ENCODE peak calls at places on chromosome 17, in four cellular contexts. Q, W, I and S are unnamed samples.

GRCh38 chr17:82358467-82359350 is at the start of gene TEX19:
- DNase-seq in Q (peak), W (peak), I (no peak), S (no peak)

GRCh38 chr17:44687752-44688151 is 1.8 kb downstream of the CCDC43 start:
- DNase-seq in Q (no peak), W (no peak), I (no peak), S (no peak)

GRCh38 chr17:43545383-43545632 is 832 bp downstream of the ETV4 start:
- DNase-seq in Q (no peak), W (peak), I (no peak), S (no peak)

GRCh38 chr17:76404976-76405563 is 20.7 kb downstream of the SPHK1 start:
- DNase-seq in Q (no peak), W (no peak), I (no peak), S (no peak)

GRCh38 chr17:9645858-9646555 is 690 bp downstream of the USP43 start:
- DNase-seq in Q (peak), W (peak), I (peak), S (peak)

GRCh38 chr17:16933317-16934132 is 38.4 kb downstream of the TNFRSF13B start:
- DNase-seq in Q (no peak), W (no peak), I (no peak), S (no peak)

GRCh38 chr17:69575346-69575761 is 160.9 kb downstream of the MAP2K6 start:
- DNase-seq in Q (no peak), W (no peak), I (no peak), S (no peak)

GRCh38 chr17:81432873-81433451 is 37.7 kb downstream of the BAHCC1 start:
- DNase-seq in Q (no peak), W (no peak), I (no peak), S (no peak)

GRCh38 chr17:56908061-56908542 is 5.7 kb downstream of the TRIM25 start:
- DNase-seq in Q (no peak), W (no peak), I (no peak), S (no peak)

GRCh38 chr17:62791235-62792121 is 16.6 kb downstream of the MARCHF10 start:
- DNase-seq in Q (no peak), W (no peak), I (no peak), S (no peak)

GRCh38 chr17:29151567-29151966 is 28.6 kb downstream of the MYO18A start:
- DNase-seq in Q (no peak), W (no peak), I (peak), S (peak)

GRCh38 chr17:34711646-34712045 is 132.3 kb downstream of the TMEM132E start:
- DNase-seq in Q (no peak), W (no peak), I (no peak), S (no peak)

GRCh38 chr17:7191571-7192270 is 12.6 kb upstream of the ASGR1 start:
- DNase-seq in Q (peak), W (peak), I (no peak), S (peak)

GRCh38 chr17:75773121-75773807 is 8.3 kb upstream of the GALK1 start:
- DNase-seq in Q (peak), W (no peak), I (no peak), S (no peak)

GRCh38 chr17:76562734-76563148 is 22.9 kb downstream of the PRCD start:
- DNase-seq in Q (peak), W (peak), I (no peak), S (no peak)

GRCh38 chr17:17690156-17690737 is 9.0 kb downstream of the RAI1 start:
- DNase-seq in Q (no peak), W (no peak), I (no peak), S (no peak)

DNA sequence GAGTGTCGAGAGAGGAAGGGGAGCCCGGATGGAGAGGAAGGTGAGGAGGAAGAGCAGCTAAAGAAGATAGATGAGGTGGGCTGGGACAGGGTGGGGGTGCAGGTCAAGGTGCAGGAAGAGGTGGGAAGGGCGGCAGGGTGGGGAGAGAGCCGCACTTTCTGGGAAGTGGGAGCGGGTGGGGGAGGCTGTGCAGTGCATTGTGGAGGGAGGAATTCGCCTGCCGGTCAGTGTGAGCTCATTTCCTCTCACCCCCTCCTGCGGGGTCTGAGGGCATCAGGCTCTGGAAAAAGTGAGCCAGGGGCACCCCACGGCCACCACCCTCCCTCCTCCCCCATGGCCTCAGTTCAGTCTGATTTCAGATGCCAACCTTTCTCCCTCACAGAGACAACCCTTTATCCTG is 2.5 kb upstream of the ARHGAP23 start:
- DNase-seq in Q (no peak), W (no peak), I (no peak), S (no peak)
- TF ChIP-seq ELF1 in Q (no peak), W (no peak), I (no peak), S (no peak)

DNA sequence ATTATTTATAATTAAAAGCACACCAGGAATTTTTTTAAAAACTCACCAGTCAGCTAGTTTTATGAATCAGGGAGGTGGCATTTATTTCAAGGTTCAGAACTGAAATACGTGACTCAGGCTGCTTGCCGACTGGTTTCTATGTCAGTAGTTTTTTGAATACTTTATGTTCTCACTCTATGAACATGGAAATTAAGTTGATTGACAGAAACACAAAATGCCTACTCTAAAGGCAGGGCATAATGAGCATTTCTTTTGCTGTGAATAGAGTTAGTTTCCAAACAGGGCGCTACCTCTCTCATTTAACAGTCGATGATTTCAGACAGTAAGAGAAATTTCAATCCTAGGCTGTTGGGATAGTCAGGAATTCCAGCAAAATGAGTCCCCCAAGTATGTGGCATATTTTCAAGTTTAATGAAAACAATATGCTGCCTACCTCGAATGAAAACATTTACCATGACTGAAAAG is 6.7 kb downstream of the HS3ST3B1 start:
- DNase-seq in Q (no peak), W (no peak), I (no peak), S (peak)
- TF ChIP-seq ELF1 in Q (no peak), W (no peak), I (no peak), S (no peak)

GRCh38 chr17:49616546-49617205 is 41.0 kb downstream of the NXPH3 start:
- DNase-seq in Q (no peak), W (no peak), I (no peak), S (no peak)
- TF ChIP-seq ELF1 in Q (no peak), W (no peak), I (no peak), S (no peak)

DNA sequence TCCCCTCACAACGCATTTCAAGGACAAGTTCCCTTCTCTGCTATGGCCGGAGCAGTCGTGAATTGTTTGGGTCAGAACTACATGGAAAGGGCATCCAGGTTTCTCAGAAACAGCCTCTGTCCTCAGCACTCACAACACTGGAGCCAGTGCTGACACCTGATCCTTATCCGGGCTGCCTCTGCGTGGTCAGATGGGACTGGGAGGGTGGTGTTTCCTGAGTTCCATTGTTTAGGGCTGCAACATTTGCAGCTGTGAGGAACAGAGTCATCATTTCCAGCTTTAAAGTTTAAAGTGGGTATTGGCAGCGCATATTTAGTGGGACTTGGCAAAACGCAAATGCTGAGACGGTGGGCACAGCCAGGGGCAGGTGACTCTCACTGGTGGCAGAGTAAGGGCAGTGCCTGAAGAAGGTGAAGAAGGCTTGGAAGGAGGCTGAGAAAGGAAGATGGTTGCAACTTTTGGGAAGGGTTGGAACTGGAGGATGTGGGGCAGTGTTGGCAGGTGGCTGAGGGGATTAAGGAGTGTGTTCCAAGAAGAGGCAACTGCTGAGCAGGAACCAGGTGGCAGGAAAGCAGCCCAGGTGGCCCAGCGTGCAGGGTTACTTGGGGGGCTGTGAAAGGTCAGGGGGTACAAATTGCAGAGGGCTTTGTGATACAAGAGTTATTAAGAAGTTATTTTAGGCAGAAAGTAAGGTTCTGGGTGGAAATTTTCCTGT is 28.4 kb downstream of the WSCD1 start:
- DNase-seq in Q (no peak), W (no peak), I (no peak), S (no peak)
- TF ChIP-seq ELF1 in Q (no peak), W (no peak), I (no peak), S (no peak)

GRCh38 chr17:4519361-4519788 is 20.7 kb downstream of the SPNS2 start:
- DNase-seq in Q (no peak), W (no peak), I (no peak), S (no peak)
- TF ChIP-seq ELF1 in Q (no peak), W (no peak), I (no peak), S (no peak)

GRCh38 chr17:39548494-39548893 is 59.2 kb downstream of the NEUROD2 start:
- DNase-seq in Q (no peak), W (no peak), I (no peak), S (no peak)
- TF ChIP-seq ELF1 in Q (no peak), W (no peak), I (no peak), S (no peak)

GRCh38 chr17:32827227-32827626 is 49.7 kb downstream of the MYO1D start:
- DNase-seq in Q (no peak), W (no peak), I (no peak), S (no peak)
- TF ChIP-seq ELF1 in Q (no peak), W (no peak), I (no peak), S (no peak)

GRCh38 chr17:78180508-78180907 is 6.3 kb downstream of the TK1 start:
- DNase-seq in Q (no peak), W (no peak), I (no peak), S (no peak)
- TF ChIP-seq ELF1 in Q (no peak), W (no peak), I (no peak), S (no peak)

GRCh38 chr17:74566132-74566753 is 1.1 kb downstream of the CD300H start:
- DNase-seq in Q (peak), W (peak), I (peak), S (peak)
- TF ChIP-seq ELF1 in Q (no peak), W (no peak), I (no peak), S (no peak)